ENCODE peak calls at places on chromosomes 2 and 18, in nine cellular contexts. Q is cardiac fibroblast, G is neuronal stem cell, V is brain microvascular endothelial cell, X is fibroblast of the aortic adventitia, O is cardiac muscle cell, B is Peyer's patch, F is AG09309, Z is lower lobe of right lung. W is an unnamed sample.
A peak's percentile ranks its signal among the peaks of the same experiment; 100 is the strongest.

GRCh38 chr2:79393806-79394484 is 118.9 kb upstream of the CTNNA2 start:
- DNase-seq in B (no peak), G (peak; percentile 90), Z (no peak), F (no peak), X (no peak), O (peak; percentile 89), V (no peak), Q (no peak), W (no peak)

GRCh38 chr2:216651370-216651881 is 18.2 kb downstream of the IGFBP2 start:
- DNase-seq in F (peak; percentile 64), Z (no peak), G (no peak), Q (peak; percentile 74), V (no peak), X (peak; percentile 76), O (no peak), B (no peak), W (peak; percentile 45)

GRCh38 chr2:239462671-239463506 is 62.1 kb upstream of the HDAC4 start:
- DNase-seq in Z (no peak), O (no peak), V (no peak), Q (no peak), B (peak; percentile 36), F (no peak), X (no peak), G (no peak), W (no peak)

GRCh38 chr18:62460851-62461300 is 61.9 kb upstream of the ZCCHC2 start:
- DNase-seq in Q (peak; percentile 77), O (no peak), B (no peak), F (no peak), Z (peak; percentile 50), X (peak; percentile 28), G (no peak), V (peak; percentile 14), W (peak; percentile 10)

GRCh38 chr2:121171625-121172119 is 113.3 kb downstream of the TFCP2L1 start:
- DNase-seq in O (no peak), F (no peak), Q (no peak), X (no peak), Z (no peak), B (no peak), V (no peak), G (no peak), W (no peak)

GRCh38 chr2:101868525-101868924 is 123.2 kb upstream of the IL1R2 start:
- DNase-seq in X (no peak), V (no peak), O (no peak), Q (no peak), B (no peak), F (no peak), G (no peak), Z (no peak), W (no peak)

GRCh38 chr2:181813963-181814565 is 77.5 kb upstream of the ITPRID2 start:
- DNase-seq in Z (no peak), G (no peak), F (no peak), Q (peak; percentile 70), B (no peak), X (peak; percentile 40), V (peak; percentile 76), O (no peak), W (peak; percentile 53)

GRCh38 chr2:25833566-25833965 is 44.7 kb downstream of the ASXL2 start:
- DNase-seq in Z (no peak), Q (no peak), V (peak; percentile 36), F (no peak), X (no peak), O (no peak), B (no peak), G (no peak), W (no peak)

GRCh38 chr2:239136203-239136602 is 264.6 kb downstream of the HDAC4 start:
- DNase-seq in G (no peak), F (no peak), V (no peak), O (no peak), X (no peak), Z (no peak), B (no peak), Q (no peak), W (no peak)

GRCh38 chr2:31688282-31688681 is 107.5 kb upstream of the SRD5A2 start:
- DNase-seq in G (no peak), X (peak; percentile 4), B (no peak), Q (peak; percentile 19), V (no peak), O (no peak), F (no peak), Z (no peak), W (no peak)

GRCh38 chr2:128384446-128384845 is 65.8 kb upstream of the HS6ST1 start:
- DNase-seq in G (no peak), Z (peak; percentile 15), F (no peak), X (no peak), V (no peak), B (no peak), Q (no peak), O (no peak), W (no peak)

GRCh38 chr2:192148620-192149321 is 46.0 kb downstream of the TMEFF2 start:
- DNase-seq in B (no peak), O (peak; percentile 4), X (peak; percentile 70), Z (no peak), V (peak; percentile 44), Q (peak; percentile 45), F (no peak), G (no peak), W (no peak)

GRCh38 chr2:147634801-147635200 is 210.0 kb upstream of the ACVR2A start:
- DNase-seq in Q (no peak), V (no peak), O (no peak), G (no peak), X (no peak), Z (no peak), F (no peak), B (no peak), W (peak; percentile 33)

GRCh38 chr18:25815659-25816058 is 274.8 kb downstream of the SS18 start:
- DNase-seq in F (peak; percentile 13), X (no peak), G (no peak), Q (no peak), V (no peak), B (no peak), O (no peak), Z (no peak), W (no peak)

GRCh38 chr2:86633094-86633740 is 9.6 kb upstream of the RNF103 start:
- DNase-seq in G (no peak), Q (no peak), F (no peak), B (no peak), V (no peak), O (no peak), X (no peak), Z (no peak), W (no peak)

GRCh38 chr2:157260403-157261198 is 3.1 kb downstream of the GALNT5 start:
- DNase-seq in X (no peak), Q (no peak), O (no peak), Z (no peak), B (no peak), G (no peak), V (no peak), F (no peak), W (no peak)

GRCh38 chr2:157261199-157261782 is 3.8 kb downstream of the GALNT5 start:
- DNase-seq in B (peak; percentile 55), Q (peak; percentile 46), G (no peak), V (peak; percentile 52), O (peak; percentile 43), X (peak; percentile 60), F (no peak), Z (no peak), W (peak; percentile 23)

GRCh38 chr2:157257312-157258252 is at the start of gene GALNT5:
- DNase-seq in O (peak; percentile 63), F (no peak), V (peak; percentile 66), Q (peak; percentile 45), G (peak; percentile 9), Z (no peak), B (peak; percentile 56), X (peak; percentile 57), W (no peak)

GRCh38 chr2:157256621-157257020 is 884 bp upstream of the GALNT5 start:
- DNase-seq in V (no peak), Q (no peak), O (no peak), X (peak; percentile 17), Z (no peak), B (no peak), G (no peak), F (no peak), W (no peak)

GRCh38 chr2:157258520-157259326 is 1.2 kb downstream of the GALNT5 start:
- DNase-seq in G (no peak), Z (no peak), V (no peak), F (no peak), Q (no peak), X (no peak), O (no peak), B (peak; percentile 55), W (no peak)
- H3K4me3 ChIP-seq in G (no peak overlapping the region), Z (peak overlapping the region; percentile 51), V (peak overlapping the region; percentile 57), F (peak overlapping the region; percentile 73), Q (peak overlapping the region; percentile 58), X (peak overlapping the region; percentile 23), O (no peak overlapping the region), B (peak overlapping the region; percentile 45), W (peak overlapping the region; percentile 47)

DNA sequence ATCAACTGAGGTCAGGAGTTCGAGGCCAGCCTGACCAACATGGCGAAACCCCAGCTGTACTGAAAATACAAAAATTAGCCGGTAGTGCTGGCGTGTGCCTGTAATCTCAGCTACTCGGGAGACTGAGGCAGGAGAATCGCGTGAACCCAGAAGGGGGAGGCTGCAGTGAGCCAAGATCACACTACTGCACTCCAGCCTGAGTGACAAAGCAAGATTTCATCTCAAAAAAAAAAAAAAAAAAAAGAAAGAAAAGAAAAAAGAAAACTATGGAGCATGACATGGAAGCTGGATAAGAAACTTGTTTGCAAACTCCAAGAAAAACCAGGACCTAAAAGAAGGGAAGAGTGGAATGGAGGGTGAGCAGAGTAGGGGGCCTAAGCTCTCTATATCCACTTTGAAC is 1.9 kb upstream of the CHMP1B start:
- DNase-seq in F (no peak), Z (no peak), Q (no peak), V (no peak), B (no peak), G (no peak), O (no peak), X (no peak), W (no peak)
- H3K4me3 ChIP-seq in F (no peak overlapping the region), Z (no peak overlapping the region), Q (no peak overlapping the region), V (no peak overlapping the region), B (no peak overlapping the region), G (no peak overlapping the region), O (no peak overlapping the region), X (no peak overlapping the region), W (no peak overlapping the region)

GRCh38 chr18:65124633-65125032 is 626.2 kb upstream of the CDH7 start:
- DNase-seq in F (no peak), Z (no peak), X (no peak), G (no peak), V (no peak), Q (no peak), O (no peak), B (no peak), W (no peak)
- H3K4me3 ChIP-seq in F (no peak overlapping the region), Z (peak overlapping the region; percentile 25), X (no peak overlapping the region), G (no peak overlapping the region), V (no peak overlapping the region), Q (no peak overlapping the region), O (no peak overlapping the region), B (no peak overlapping the region), W (no peak overlapping the region)

GRCh38 chr2:189577108-189577507 is 3.5 kb downstream of the SLC40A1 start:
- DNase-seq in Z (no peak), F (no peak), Q (no peak), O (peak; percentile 57), G (no peak), B (no peak), V (no peak), X (no peak), W (no peak)
- H3K4me3 ChIP-seq in Z (peak overlapping the region; percentile 75), F (no peak overlapping the region), Q (no peak overlapping the region), O (no peak overlapping the region), G (no peak overlapping the region), B (peak overlapping the region; percentile 71), V (no peak overlapping the region), X (no peak overlapping the region), W (no peak overlapping the region)

W was measured in skeletal muscle cell.